ENCODE peak calls at places on chromosomes 3 and 15, in five cellular contexts. S, H, E, Y and W are unnamed samples.

GRCh38 chr3:55486101-55486856 is 827 bp downstream of the WNT5A start:
- DNase-seq in H (peak; percentile 68), S (peak; percentile 85), Y (peak; percentile 70), E (no peak), W (peak; percentile 72)

GRCh38 chr3:171776839-171777607 is 33.3 kb downstream of the PLD1 start:
- DNase-seq in S (no peak), E (no peak), H (no peak), Y (no peak), W (no peak)

GRCh38 chr15:67085818-67086649 is 20.6 kb downstream of the SMAD3 start:
- DNase-seq in H (peak; percentile 77), E (no peak), S (no peak), Y (no peak), W (no peak)

GRCh38 chr3:67608034-67608433 is 46.4 kb downstream of the SUCLG2 start:
- DNase-seq in Y (no peak), H (no peak), E (no peak), S (no peak), W (no peak)

GRCh38 chr3:58164916-58165821 is 45.6 kb downstream of the DNASE1L3 start:
- DNase-seq in Y (no peak), H (no peak), E (no peak), S (peak; percentile 52), W (peak; percentile 76)

GRCh38 chr3:133992385-133992784 is 37.3 kb downstream of the SLCO2A1 start:
- DNase-seq in S (no peak), H (no peak), E (no peak), Y (peak; percentile 27), W (no peak)

GRCh38 chr3:42012935-42013651 is 51.2 kb upstream of the ULK4 start:
- DNase-seq in S (peak; percentile 69), E (peak; percentile 53), H (peak; percentile 90), Y (peak; percentile 37), W (peak; percentile 61)

GRCh38 chr3:138452491-138452890 is 18.1 kb downstream of the ESYT3 start:
- DNase-seq in E (no peak), Y (no peak), S (no peak), H (peak; percentile 31), W (no peak)

GRCh38 chr15:58867926-58868325 is 65.6 kb downstream of the SLTM start:
- DNase-seq in E (no peak), Y (no peak), H (no peak), S (no peak), W (no peak)

GRCh38 chr3:44893097-44893496 is 18.7 kb downstream of the TGM4 start:
- DNase-seq in Y (no peak), E (no peak), H (no peak), S (no peak), W (no peak)

GRCh38 chr15:74964794-74965193 is 8.2 kb upstream of the RPP25 start:
- DNase-seq in H (no peak), S (no peak), Y (no peak), E (no peak), W (no peak)

GRCh38 chr3:23996058-23996457 is 51.0 kb downstream of the NR1D2 start:
- DNase-seq in Y (no peak), E (no peak), H (no peak), S (no peak), W (no peak)

GRCh38 chr3:23994247-23994574 is 49.1 kb downstream of the NR1D2 start:
- DNase-seq in H (no peak), Y (no peak), E (no peak), S (no peak), W (no peak)

GRCh38 chr3:23993556-23994246 is 48.6 kb downstream of the NR1D2 start:
- DNase-seq in E (no peak), Y (no peak), S (no peak), H (no peak), W (no peak)

GRCh38 chr3:23991236-23992050 is 46.4 kb downstream of the NR1D2 start:
- DNase-seq in H (no peak), E (no peak), S (no peak), Y (no peak), W (no peak)

GRCh38 chr3:23992051-23992628 is 47.1 kb downstream of the NR1D2 start:
- DNase-seq in S (no peak), E (no peak), H (no peak), Y (no peak), W (no peak)
- H3K27ac ChIP-seq in S (no peak overlapping the region), E (peak overlapping the region; percentile 29), H (no peak overlapping the region), Y (no peak overlapping the region), W (no peak overlapping the region)

GRCh38 chr15:31579976-31580375 is 253.3 kb downstream of the KLF13 start:
- DNase-seq in E (no peak), S (no peak), Y (no peak), H (no peak), W (no peak)

GRCh38 chr15:31587583-31587982 is 260.9 kb downstream of the KLF13 start:
- DNase-seq in S (no peak), Y (no peak), H (no peak), E (no peak), W (no peak)

GRCh38 chr15:31586841-31587240 is 260.2 kb downstream of the KLF13 start:
- DNase-seq in Y (no peak), H (no peak), S (no peak), E (no peak), W (no peak)

GRCh38 chr15:31585231-31585630 is 258.6 kb downstream of the KLF13 start:
- DNase-seq in Y (no peak), S (no peak), H (no peak), E (no peak), W (no peak)

GRCh38 chr15:31584195-31584594 is 257.6 kb downstream of the KLF13 start:
- DNase-seq in Y (no peak), H (no peak), E (no peak), S (no peak), W (no peak)
- H3K4me3 ChIP-seq in Y (no peak overlapping the region), H (no peak overlapping the region), E (no peak overlapping the region), S (no peak overlapping the region), W (no peak overlapping the region)

GRCh38 chr15:40029979-40030893 is 8.7 kb downstream of the SRP14 start:
- DNase-seq in H (peak; percentile 64), E (no peak), Y (no peak), S (no peak), W (no peak)
- TF ChIP-seq CTCF in H (no peak), E (peak; percentile 27), Y (peak; percentile 59), S (no peak), W (no peak)

DNA sequence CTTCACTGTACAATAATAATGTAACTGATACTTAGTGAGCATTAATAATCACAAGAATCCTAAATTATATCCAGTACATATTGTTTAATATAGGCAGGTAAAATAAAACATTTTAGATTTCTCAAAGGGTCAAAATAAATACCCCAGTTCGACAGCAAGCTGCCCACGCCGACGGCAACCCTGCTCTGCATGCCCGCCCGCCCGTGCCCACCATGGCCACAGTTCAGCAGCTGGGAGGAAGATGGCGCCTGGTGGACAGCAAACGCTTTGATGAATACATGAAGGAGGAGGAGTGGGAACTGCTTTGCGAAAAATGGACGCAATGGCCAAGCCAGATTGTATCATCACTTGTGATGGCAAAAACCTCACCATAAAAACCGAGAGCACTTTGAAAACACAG is 22.9 kb downstream of the BTBD1 start:
- DNase-seq in S (no peak), E (no peak), Y (no peak), H (no peak), W (no peak)
- H3K27ac ChIP-seq in S (no peak overlapping the region), E (no peak overlapping the region), Y (no peak overlapping the region), H (no peak overlapping the region), W (no peak overlapping the region)

GRCh38 chr3:24477090-24477656 is 17.5 kb downstream of the THRB start:
- DNase-seq in Y (no peak), S (no peak), H (no peak), E (no peak), W (no peak)
- H3K4me3 ChIP-seq in Y (no peak overlapping the region), S (no peak overlapping the region), H (no peak overlapping the region), E (no peak overlapping the region), W (no peak overlapping the region)

GRCh38 chr3:143157957-143158548 is 38.5 kb downstream of the CHST2 start:
- DNase-seq in E (no peak), Y (no peak), S (no peak), H (no peak), W (no peak)

GRCh38 chr3:143155756-143156155 is 36.2 kb downstream of the CHST2 start:
- DNase-seq in S (no peak), H (no peak), E (no peak), Y (no peak), W (no peak)

GRCh38 chr3:143163562-143163961 is 44.0 kb downstream of the CHST2 start:
- DNase-seq in H (no peak), S (no peak), E (no peak), Y (no peak), W (no peak)

GRCh38 chr3:143158549-143158988 is 39.0 kb downstream of the CHST2 start:
- DNase-seq in Y (no peak), H (no peak), E (no peak), S (no peak), W (no peak)
- TF ChIP-seq CTCF in Y (no peak), H (no peak), E (no peak), S (no peak), W (no peak)

GRCh38 chr3:13325092-13325491 is 95.0 kb downstream of the NUP210 start:
- DNase-seq in H (no peak), S (no peak), E (no peak), Y (no peak), W (no peak)
- H3K27ac ChIP-seq in H (no peak overlapping the region), S (no peak overlapping the region), E (no peak overlapping the region), Y (no peak overlapping the region), W (no peak overlapping the region)

DNA sequence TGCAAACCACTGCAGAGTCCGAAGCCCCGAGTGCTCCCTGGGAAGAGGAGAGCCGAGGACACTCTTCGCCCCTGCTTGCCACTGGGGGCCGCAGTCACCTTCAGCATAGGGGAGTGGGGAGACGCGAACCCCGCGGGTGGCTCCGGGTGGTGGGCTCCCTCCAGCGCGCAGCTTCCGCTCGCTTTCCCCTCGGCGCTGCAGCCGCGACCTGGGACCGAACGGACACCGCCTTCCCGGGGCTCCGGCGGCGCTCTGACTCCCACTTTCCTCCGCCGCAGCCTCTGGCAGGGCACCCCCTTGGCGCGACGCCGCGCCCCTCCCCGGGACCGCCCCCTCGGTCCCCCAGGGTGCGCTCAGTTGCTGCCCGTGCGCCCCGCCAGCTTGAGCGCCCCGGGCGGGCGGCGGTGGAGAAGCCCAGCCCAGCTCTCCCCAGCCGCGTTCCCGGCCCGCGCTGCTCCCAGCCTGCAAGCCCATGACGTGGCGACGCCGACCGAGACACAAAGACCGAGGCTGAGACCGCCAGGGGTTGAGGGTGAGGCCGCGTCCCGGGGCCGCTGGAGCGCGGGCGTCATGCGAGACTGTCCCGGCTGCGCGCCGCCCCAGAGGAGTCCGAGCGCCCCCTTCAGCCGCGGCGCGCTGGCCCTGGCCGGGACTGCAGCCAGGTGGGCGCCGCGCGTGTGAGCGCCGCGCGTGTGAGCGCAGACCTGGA is at the start of gene MINAR1:
- DNase-seq in E (no peak), Y (no peak), H (no peak), S (no peak), W (peak; percentile 52)
- H3K4me3 ChIP-seq in E (peak within 1 kb of the TSS; percentile 54), Y (peak within 1 kb of the TSS; percentile 64), H (peak within 1 kb of the TSS; percentile 21), S (no peak within 1 kb of the TSS), W (peak within 1 kb of the TSS; percentile 63)

GRCh38 chr3:63141-63845 is 133.3 kb upstream of the CHL1 start:
- DNase-seq in H (no peak), S (no peak), Y (no peak), E (no peak), W (peak; percentile 21)
- TF ChIP-seq CTCF in H (no peak), S (no peak), Y (no peak), E (no peak), W (no peak)

GRCh38 chr3:5197022-5197421 is 9.5 kb downstream of the EDEM1 start:
- DNase-seq in E (no peak), S (no peak), H (no peak), Y (no peak), W (no peak)
- H3K27ac ChIP-seq in E (no peak overlapping the region), S (no peak overlapping the region), H (peak overlapping the region; percentile 63), Y (no peak overlapping the region), W (no peak overlapping the region)